ENCODE peak calls at places on chromosomes 12 and 14, in eight cellular contexts. X, U, T, Y, D, E, W and G are unnamed samples.
A peak's percentile ranks its signal among the peaks of the same experiment; 100 is the strongest.

GRCh38 chr12:93836616-93837260 is 159.6 kb downstream of the CRADD start:
- DNase-seq in X (no peak), U (no peak), T (no peak), Y (no peak), D (no peak), E (no peak), W (no peak), G (no peak)

GRCh38 chr12:58809064-58809607 is 111.2 kb downstream of the LRIG3 start:
- DNase-seq in X (no peak), U (no peak), T (no peak), Y (no peak), D (no peak), E (no peak), W (no peak), G (no peak)

GRCh38 chr14:89240414-89240813 is 176.6 kb downstream of the FOXN3 start:
- DNase-seq in X (no peak), U (no peak), T (no peak), Y (peak; percentile 20), D (no peak), E (no peak), W (no peak), G (no peak)

GRCh38 chr14:76761849-76762616 is 765 bp downstream of the VASH1 start:
- DNase-seq in X (no peak), U (no peak), T (no peak), Y (no peak), D (no peak), E (no peak), W (peak; percentile 68), G (no peak)

GRCh38 chr12:122934722-122935121 is 31.5 kb downstream of the ABCB9 start:
- DNase-seq in X (no peak), U (no peak), T (peak; percentile 61), Y (no peak), D (no peak), E (no peak), W (no peak), G (peak; percentile 45)

GRCh38 chr14:51302319-51303030 is 62.4 kb downstream of the TMX1 start:
- DNase-seq in X (peak; percentile 25), U (no peak), T (no peak), Y (no peak), D (peak; percentile 21), E (no peak), W (no peak), G (no peak)

GRCh38 chr12:45336331-45336730 is 120.4 kb downstream of the ANO6 start:
- DNase-seq in X (no peak), U (no peak), T (no peak), Y (peak; percentile 88), D (no peak), E (no peak), W (no peak), G (no peak)

GRCh38 chr12:116015525-116015924 is 262.0 kb downstream of the MED13L start:
- DNase-seq in X (peak; percentile 69), U (no peak), T (no peak), Y (peak; percentile 20), D (peak; percentile 25), E (no peak), W (peak; percentile 73), G (no peak)

GRCh38 chr12:108911915-108912314 is 32.0 kb downstream of the DAO start:
- DNase-seq in X (no peak), U (no peak), T (no peak), Y (no peak), D (no peak), E (no peak), W (no peak), G (no peak)

GRCh38 chr14:72692678-72693077 is 201.2 kb downstream of the DPF3 start:
- DNase-seq in X (peak; percentile 14), U (no peak), T (no peak), Y (no peak), D (peak; percentile 58), E (no peak), W (no peak), G (no peak)

GRCh38 chr14:22002860-22003284 is 329.3 kb upstream of the OR4E1 start:
- DNase-seq in X (no peak), U (peak; percentile 82), T (no peak), Y (no peak), D (no peak), E (no peak), W (no peak), G (no peak)

GRCh38 chr12:123667771-123668170 is 3.1 kb upstream of the TCTN2 start:
- DNase-seq in X (no peak), U (no peak), T (no peak), Y (no peak), D (no peak), E (no peak), W (no peak), G (no peak)

GRCh38 chr14:37411079-37411735 is 183.8 kb downstream of the FOXA1 start:
- DNase-seq in X (peak; percentile 57), U (no peak), T (no peak), Y (no peak), D (no peak), E (no peak), W (no peak), G (no peak)

GRCh38 chr14:35988550-35988949 is 162.4 kb downstream of the BRMS1L start:
- DNase-seq in X (no peak), U (no peak), T (no peak), Y (no peak), D (no peak), E (no peak), W (no peak), G (no peak)

GRCh38 chr12:5796171-5797091 is 148.6 kb downstream of the ANO2 start:
- DNase-seq in X (no peak), U (peak; percentile 44), T (no peak), Y (no peak), D (no peak), E (no peak), W (no peak), G (no peak)

GRCh38 chr12:38155020-38155395 is 161.6 kb upstream of the ALG10B start:
- DNase-seq in X (no peak), U (no peak), T (no peak), Y (no peak), D (no peak), E (no peak), W (no peak), G (no peak)

GRCh38 chr12:40127408-40127807 is 21.5 kb upstream of the SLC2A13 start:
- DNase-seq in X (no peak), U (no peak), T (no peak), Y (no peak), D (no peak), E (no peak), W (no peak), G (no peak)